ENCODE peak calls at places on chromosomes 3 and 15, in ten cellular contexts. One of them, this sample, is unnamed.

GRCh38 chr3:73072634-73073033 is 11.2 kb downstream of the EBLN2 start:
- DNase-seq in stimulated activated CD4-positive, alpha-beta T cell treated with anti-CD3 and anti-CD28 coated beads, TNF-alpha, amount 100 ng/mL, for 4 hours: no peak
- DNase-seq in RWPE1: no peak
- DNase-seq in GM12892: no peak
- DNase-seq in brain microvascular endothelial cell: no peak
- DNase-seq in NCI-H2029: no peak
- DNase-seq in effector CD4-positive, alpha-beta T cell: no peak
- DNase-seq in iris pigment epithelial cell: peak; percentile 42
- DNase-seq in iPS DF 6.9: no peak
- DNase-seq in SK-N-MC: no peak
- DNase-seq in this sample: peak; percentile 6

GRCh38 chr15:82647045-82647834 is at the start of gene CPEB1:
- DNase-seq in stimulated activated CD4-positive, alpha-beta T cell treated with anti-CD3 and anti-CD28 coated beads, TNF-alpha, amount 100 ng/mL, for 4 hours: peak; percentile 42
- DNase-seq in RWPE1: peak; percentile 46
- DNase-seq in GM12892: no peak
- DNase-seq in brain microvascular endothelial cell: no peak
- DNase-seq in NCI-H2029: no peak
- DNase-seq in effector CD4-positive, alpha-beta T cell: no peak
- DNase-seq in iris pigment epithelial cell: peak; percentile 25
- DNase-seq in iPS DF 6.9: no peak
- DNase-seq in SK-N-MC: no peak
- DNase-seq in this sample: peak; percentile 31

GRCh38 chr3:30199855-30200254 is 406.5 kb upstream of the TGFBR2 start:
- DNase-seq in stimulated activated CD4-positive, alpha-beta T cell treated with anti-CD3 and anti-CD28 coated beads, TNF-alpha, amount 100 ng/mL, for 4 hours: no peak
- DNase-seq in RWPE1: no peak
- DNase-seq in GM12892: no peak
- DNase-seq in brain microvascular endothelial cell: peak; percentile 7
- DNase-seq in NCI-H2029: no peak
- DNase-seq in effector CD4-positive, alpha-beta T cell: no peak
- DNase-seq in iris pigment epithelial cell: no peak
- DNase-seq in iPS DF 6.9: no peak
- DNase-seq in SK-N-MC: no peak
- DNase-seq in this sample: no peak

GRCh38 chr3:177983341-177983740 is 552.9 kb upstream of the KCNMB2 start:
- DNase-seq in stimulated activated CD4-positive, alpha-beta T cell treated with anti-CD3 and anti-CD28 coated beads, TNF-alpha, amount 100 ng/mL, for 4 hours: no peak
- DNase-seq in RWPE1: no peak
- DNase-seq in GM12892: no peak
- DNase-seq in brain microvascular endothelial cell: no peak
- DNase-seq in NCI-H2029: no peak
- DNase-seq in effector CD4-positive, alpha-beta T cell: no peak
- DNase-seq in iris pigment epithelial cell: no peak
- DNase-seq in iPS DF 6.9: no peak
- DNase-seq in SK-N-MC: no peak
- DNase-seq in this sample: no peak

GRCh38 chr3:101512521-101513418 is at the start of gene SENP7:
- DNase-seq in stimulated activated CD4-positive, alpha-beta T cell treated with anti-CD3 and anti-CD28 coated beads, TNF-alpha, amount 100 ng/mL, for 4 hours: peak; percentile 54
- DNase-seq in RWPE1: peak; percentile 84
- DNase-seq in GM12892: peak; percentile 67
- DNase-seq in brain microvascular endothelial cell: peak; percentile 74
- DNase-seq in NCI-H2029: peak; percentile 66
- DNase-seq in effector CD4-positive, alpha-beta T cell: peak; percentile 56
- DNase-seq in iris pigment epithelial cell: peak; percentile 77
- DNase-seq in iPS DF 6.9: peak; percentile 54
- DNase-seq in SK-N-MC: no peak
- DNase-seq in this sample: peak; percentile 88

GRCh38 chr3:52061116-52061910 is 4.9 kb upstream of the DUSP7 start:
- DNase-seq in stimulated activated CD4-positive, alpha-beta T cell treated with anti-CD3 and anti-CD28 coated beads, TNF-alpha, amount 100 ng/mL, for 4 hours: no peak
- DNase-seq in RWPE1: peak; percentile 12
- DNase-seq in GM12892: no peak
- DNase-seq in brain microvascular endothelial cell: no peak
- DNase-seq in NCI-H2029: no peak
- DNase-seq in effector CD4-positive, alpha-beta T cell: no peak
- DNase-seq in iris pigment epithelial cell: no peak
- DNase-seq in iPS DF 6.9: no peak
- DNase-seq in SK-N-MC: no peak
- DNase-seq in this sample: no peak

GRCh38 chr3:13174011-13174802 is 101.0 kb upstream of the IQSEC1 start:
- DNase-seq in stimulated activated CD4-positive, alpha-beta T cell treated with anti-CD3 and anti-CD28 coated beads, TNF-alpha, amount 100 ng/mL, for 4 hours: no peak
- DNase-seq in RWPE1: no peak
- DNase-seq in GM12892: no peak
- DNase-seq in brain microvascular endothelial cell: no peak
- DNase-seq in NCI-H2029: no peak
- DNase-seq in effector CD4-positive, alpha-beta T cell: no peak
- DNase-seq in iris pigment epithelial cell: no peak
- DNase-seq in iPS DF 6.9: no peak
- DNase-seq in SK-N-MC: no peak
- DNase-seq in this sample: no peak

GRCh38 chr3:150970665-150971327 is 1.7 kb downstream of the CLRN1 start:
- DNase-seq in stimulated activated CD4-positive, alpha-beta T cell treated with anti-CD3 and anti-CD28 coated beads, TNF-alpha, amount 100 ng/mL, for 4 hours: no peak
- DNase-seq in RWPE1: peak; percentile 43
- DNase-seq in GM12892: no peak
- DNase-seq in brain microvascular endothelial cell: peak; percentile 67
- DNase-seq in NCI-H2029: no peak
- DNase-seq in effector CD4-positive, alpha-beta T cell: no peak
- DNase-seq in iris pigment epithelial cell: peak; percentile 69
- DNase-seq in iPS DF 6.9: no peak
- DNase-seq in SK-N-MC: no peak
- DNase-seq in this sample: peak; percentile 75

GRCh38 chr15:60912984-60913697 is 316.0 kb downstream of the RORA start:
- DNase-seq in stimulated activated CD4-positive, alpha-beta T cell treated with anti-CD3 and anti-CD28 coated beads, TNF-alpha, amount 100 ng/mL, for 4 hours: no peak
- DNase-seq in RWPE1: no peak
- DNase-seq in GM12892: no peak
- DNase-seq in brain microvascular endothelial cell: no peak
- DNase-seq in NCI-H2029: no peak
- DNase-seq in effector CD4-positive, alpha-beta T cell: no peak
- DNase-seq in iris pigment epithelial cell: no peak
- DNase-seq in iPS DF 6.9: no peak
- DNase-seq in SK-N-MC: no peak
- DNase-seq in this sample: no peak

GRCh38 chr3:56884387-56884786 is 82.6 kb upstream of the ARHGEF3 start:
- DNase-seq in stimulated activated CD4-positive, alpha-beta T cell treated with anti-CD3 and anti-CD28 coated beads, TNF-alpha, amount 100 ng/mL, for 4 hours: no peak
- DNase-seq in RWPE1: peak; percentile 36
- DNase-seq in GM12892: no peak
- DNase-seq in brain microvascular endothelial cell: no peak
- DNase-seq in NCI-H2029: no peak
- DNase-seq in effector CD4-positive, alpha-beta T cell: no peak
- DNase-seq in iris pigment epithelial cell: no peak
- DNase-seq in iPS DF 6.9: no peak
- DNase-seq in SK-N-MC: no peak
- DNase-seq in this sample: no peak

GRCh38 chr3:35659808-35660207 is 20.5 kb downstream of the ARPP21 start:
- DNase-seq in stimulated activated CD4-positive, alpha-beta T cell treated with anti-CD3 and anti-CD28 coated beads, TNF-alpha, amount 100 ng/mL, for 4 hours: no peak
- DNase-seq in RWPE1: no peak
- DNase-seq in GM12892: no peak
- DNase-seq in brain microvascular endothelial cell: no peak
- DNase-seq in NCI-H2029: peak; percentile 47
- DNase-seq in effector CD4-positive, alpha-beta T cell: no peak
- DNase-seq in iris pigment epithelial cell: no peak
- DNase-seq in iPS DF 6.9: no peak
- DNase-seq in SK-N-MC: no peak
- DNase-seq in this sample: no peak

GRCh38 chr3:29605845-29606244 is 325.0 kb downstream of the RBMS3 start:
- DNase-seq in stimulated activated CD4-positive, alpha-beta T cell treated with anti-CD3 and anti-CD28 coated beads, TNF-alpha, amount 100 ng/mL, for 4 hours: no peak
- DNase-seq in RWPE1: no peak
- DNase-seq in GM12892: no peak
- DNase-seq in brain microvascular endothelial cell: peak; percentile 15
- DNase-seq in NCI-H2029: no peak
- DNase-seq in effector CD4-positive, alpha-beta T cell: no peak
- DNase-seq in iris pigment epithelial cell: peak; percentile 91
- DNase-seq in iPS DF 6.9: no peak
- DNase-seq in SK-N-MC: no peak
- DNase-seq in this sample: peak; percentile 21

GRCh38 chr3:102089182-102089581 is 239.9 kb downstream of the NFKBIZ start:
- DNase-seq in stimulated activated CD4-positive, alpha-beta T cell treated with anti-CD3 and anti-CD28 coated beads, TNF-alpha, amount 100 ng/mL, for 4 hours: no peak
- DNase-seq in RWPE1: no peak
- DNase-seq in GM12892: no peak
- DNase-seq in brain microvascular endothelial cell: no peak
- DNase-seq in NCI-H2029: no peak
- DNase-seq in effector CD4-positive, alpha-beta T cell: no peak
- DNase-seq in iris pigment epithelial cell: no peak
- DNase-seq in iPS DF 6.9: no peak
- DNase-seq in SK-N-MC: no peak
- DNase-seq in this sample: no peak

GRCh38 chr3:17820704-17821103 is 78.3 kb upstream of the TBC1D5 start:
- DNase-seq in stimulated activated CD4-positive, alpha-beta T cell treated with anti-CD3 and anti-CD28 coated beads, TNF-alpha, amount 100 ng/mL, for 4 hours: no peak
- DNase-seq in RWPE1: no peak
- DNase-seq in GM12892: no peak
- DNase-seq in brain microvascular endothelial cell: no peak
- DNase-seq in NCI-H2029: no peak
- DNase-seq in effector CD4-positive, alpha-beta T cell: no peak
- DNase-seq in iris pigment epithelial cell: peak; percentile 29
- DNase-seq in iPS DF 6.9: no peak
- DNase-seq in SK-N-MC: no peak
- DNase-seq in this sample: peak; percentile 18

GRCh38 chr3:45547764-45548683 is 46.5 kb upstream of the LIMD1 start:
- DNase-seq in stimulated activated CD4-positive, alpha-beta T cell treated with anti-CD3 and anti-CD28 coated beads, TNF-alpha, amount 100 ng/mL, for 4 hours: no peak
- DNase-seq in RWPE1: no peak
- DNase-seq in GM12892: no peak
- DNase-seq in brain microvascular endothelial cell: no peak
- DNase-seq in NCI-H2029: no peak
- DNase-seq in effector CD4-positive, alpha-beta T cell: no peak
- DNase-seq in iris pigment epithelial cell: no peak
- DNase-seq in iPS DF 6.9: no peak
- DNase-seq in SK-N-MC: no peak
- DNase-seq in this sample: peak; percentile 83

GRCh38 chr3:9251055-9251786 is 1.8 kb upstream of the SRGAP3 start:
- DNase-seq in stimulated activated CD4-positive, alpha-beta T cell treated with anti-CD3 and anti-CD28 coated beads, TNF-alpha, amount 100 ng/mL, for 4 hours: no peak
- DNase-seq in RWPE1: no peak
- DNase-seq in GM12892: no peak
- DNase-seq in brain microvascular endothelial cell: no peak
- DNase-seq in NCI-H2029: no peak
- DNase-seq in effector CD4-positive, alpha-beta T cell: no peak
- DNase-seq in iris pigment epithelial cell: no peak
- DNase-seq in iPS DF 6.9: no peak
- DNase-seq in SK-N-MC: no peak
- DNase-seq in this sample: no peak

GRCh38 chr3:188037116-188037718 is 116.7 kb upstream of the LPP start:
- DNase-seq in stimulated activated CD4-positive, alpha-beta T cell treated with anti-CD3 and anti-CD28 coated beads, TNF-alpha, amount 100 ng/mL, for 4 hours: no peak
- DNase-seq in RWPE1: no peak
- DNase-seq in GM12892: no peak
- DNase-seq in brain microvascular endothelial cell: no peak
- DNase-seq in NCI-H2029: peak; percentile 11
- DNase-seq in effector CD4-positive, alpha-beta T cell: no peak
- DNase-seq in iris pigment epithelial cell: peak; percentile 45
- DNase-seq in iPS DF 6.9: no peak
- DNase-seq in SK-N-MC: no peak
- DNase-seq in this sample: peak; percentile 50

GRCh38 chr3:107508331-107508730 is 14.4 kb upstream of the BBX start:
- DNase-seq in stimulated activated CD4-positive, alpha-beta T cell treated with anti-CD3 and anti-CD28 coated beads, TNF-alpha, amount 100 ng/mL, for 4 hours: no peak
- DNase-seq in RWPE1: no peak
- DNase-seq in GM12892: no peak
- DNase-seq in brain microvascular endothelial cell: no peak
- DNase-seq in NCI-H2029: no peak
- DNase-seq in effector CD4-positive, alpha-beta T cell: no peak
- DNase-seq in iris pigment epithelial cell: no peak
- DNase-seq in iPS DF 6.9: no peak
- DNase-seq in SK-N-MC: no peak
- DNase-seq in this sample: no peak

GRCh38 chr3:149368850-149369497 is 8.5 kb downstream of the TM4SF1 start:
- DNase-seq in stimulated activated CD4-positive, alpha-beta T cell treated with anti-CD3 and anti-CD28 coated beads, TNF-alpha, amount 100 ng/mL, for 4 hours: no peak
- DNase-seq in RWPE1: no peak
- DNase-seq in GM12892: no peak
- DNase-seq in brain microvascular endothelial cell: no peak
- DNase-seq in NCI-H2029: peak; percentile 59
- DNase-seq in effector CD4-positive, alpha-beta T cell: no peak
- DNase-seq in iris pigment epithelial cell: no peak
- DNase-seq in iPS DF 6.9: no peak
- DNase-seq in SK-N-MC: no peak
- DNase-seq in this sample: no peak

GRCh38 chr15:29681486-29681845 is 140.8 kb downstream of the TJP1 start:
- DNase-seq in stimulated activated CD4-positive, alpha-beta T cell treated with anti-CD3 and anti-CD28 coated beads, TNF-alpha, amount 100 ng/mL, for 4 hours: no peak
- DNase-seq in RWPE1: no peak
- DNase-seq in GM12892: no peak
- DNase-seq in brain microvascular endothelial cell: no peak
- DNase-seq in NCI-H2029: no peak
- DNase-seq in effector CD4-positive, alpha-beta T cell: no peak
- DNase-seq in iris pigment epithelial cell: no peak
- DNase-seq in iPS DF 6.9: no peak
- DNase-seq in SK-N-MC: no peak
- DNase-seq in this sample: no peak

GRCh38 chr3:46971742-46972141 is 4.8 kb downstream of the CCDC12 start:
- DNase-seq in stimulated activated CD4-positive, alpha-beta T cell treated with anti-CD3 and anti-CD28 coated beads, TNF-alpha, amount 100 ng/mL, for 4 hours: no peak
- DNase-seq in RWPE1: no peak
- DNase-seq in GM12892: no peak
- DNase-seq in brain microvascular endothelial cell: no peak
- DNase-seq in NCI-H2029: no peak
- DNase-seq in effector CD4-positive, alpha-beta T cell: no peak
- DNase-seq in iris pigment epithelial cell: no peak
- DNase-seq in iPS DF 6.9: no peak
- DNase-seq in SK-N-MC: no peak
- DNase-seq in this sample: no peak

GRCh38 chr15:29787767-29788166 is 34.5 kb downstream of the TJP1 start:
- DNase-seq in stimulated activated CD4-positive, alpha-beta T cell treated with anti-CD3 and anti-CD28 coated beads, TNF-alpha, amount 100 ng/mL, for 4 hours: no peak
- DNase-seq in RWPE1: no peak
- DNase-seq in GM12892: no peak
- DNase-seq in brain microvascular endothelial cell: no peak
- DNase-seq in NCI-H2029: no peak
- DNase-seq in effector CD4-positive, alpha-beta T cell: no peak
- DNase-seq in iris pigment epithelial cell: no peak
- DNase-seq in iPS DF 6.9: no peak
- DNase-seq in SK-N-MC: no peak
- DNase-seq in this sample: no peak

GRCh38 chr15:69061414-69061842 is 46.9 kb downstream of the NOX5 start:
- DNase-seq in stimulated activated CD4-positive, alpha-beta T cell treated with anti-CD3 and anti-CD28 coated beads, TNF-alpha, amount 100 ng/mL, for 4 hours: no peak
- DNase-seq in RWPE1: no peak
- DNase-seq in GM12892: no peak
- DNase-seq in brain microvascular endothelial cell: no peak
- DNase-seq in NCI-H2029: no peak
- DNase-seq in effector CD4-positive, alpha-beta T cell: no peak
- DNase-seq in iris pigment epithelial cell: no peak
- DNase-seq in iPS DF 6.9: no peak
- DNase-seq in SK-N-MC: peak; percentile 76
- DNase-seq in this sample: no peak

GRCh38 chr3:9808345-9809037 is 1.6 kb upstream of the TTLL3 start:
- DNase-seq in stimulated activated CD4-positive, alpha-beta T cell treated with anti-CD3 and anti-CD28 coated beads, TNF-alpha, amount 100 ng/mL, for 4 hours: no peak
- DNase-seq in RWPE1: no peak
- DNase-seq in GM12892: no peak
- DNase-seq in brain microvascular endothelial cell: peak; percentile 28
- DNase-seq in NCI-H2029: peak; percentile 54
- DNase-seq in effector CD4-positive, alpha-beta T cell: peak; percentile 42
- DNase-seq in iris pigment epithelial cell: peak; percentile 40
- DNase-seq in iPS DF 6.9: no peak
- DNase-seq in SK-N-MC: no peak
- DNase-seq in this sample: peak; percentile 38

GRCh38 chr3:53083496-53083895 is 37.6 kb upstream of the SFMBT1 start:
- DNase-seq in stimulated activated CD4-positive, alpha-beta T cell treated with anti-CD3 and anti-CD28 coated beads, TNF-alpha, amount 100 ng/mL, for 4 hours: no peak
- DNase-seq in RWPE1: no peak
- DNase-seq in GM12892: no peak
- DNase-seq in brain microvascular endothelial cell: peak; percentile 16
- DNase-seq in NCI-H2029: no peak
- DNase-seq in effector CD4-positive, alpha-beta T cell: no peak
- DNase-seq in iris pigment epithelial cell: no peak
- DNase-seq in iPS DF 6.9: no peak
- DNase-seq in SK-N-MC: no peak
- DNase-seq in this sample: peak; percentile 25

This sample was measured in EL.